ENCODE peak calls at places on chromosomes 5 and 9, in nine cellular contexts. A is HepG2, X is kidney, L is RWPE1, O is chondrocyte, J is WTC11, U is H9, D is coronary artery, T is left ventricle myocardium inferior. Y is an unnamed sample.

GRCh38 chr9:98381311-98382103 is 126.1 kb upstream of the TBC1D2 start:
- DNase-seq in O (no peak), A (no peak), X (no peak), T (no peak), U (no peak), D (no peak), J (no peak), L (no peak), Y (no peak)

GRCh38 chr9:34328500-34328982 is 527 bp downstream of the KIF24 start:
- DNase-seq in X (no peak), J (no peak), O (no peak), L (peak), U (no peak), T (no peak), D (no peak), A (no peak), Y (no peak)

GRCh38 chr9:131020388-131020787 is 11.4 kb downstream of the LAMC3 start:
- DNase-seq in A (no peak), X (no peak), U (no peak), T (no peak), D (no peak), J (no peak), O (no peak), L (no peak), Y (no peak)

GRCh38 chr9:2086971-2087370 is 71.8 kb downstream of the SMARCA2 start:
- DNase-seq in X (no peak), A (no peak), T (no peak), O (no peak), J (no peak), U (no peak), L (no peak), D (no peak), Y (no peak)

GRCh38 chr5:155471027-155471426 is 457.5 kb downstream of the KIF4B start:
- DNase-seq in U (no peak), D (no peak), X (no peak), O (no peak), T (no peak), L (no peak), A (no peak), J (no peak), Y (no peak)

GRCh38 chr5:153784277-153784676 is 254.4 kb downstream of the FAM114A2 start:
- DNase-seq in O (no peak), A (no peak), T (no peak), L (no peak), D (no peak), U (no peak), X (no peak), J (no peak), Y (no peak)

GRCh38 chr5:133254803-133255202 is 203.0 kb downstream of the HSPA4 start:
- DNase-seq in X (no peak), A (no peak), T (no peak), U (no peak), J (no peak), L (no peak), O (no peak), D (no peak), Y (no peak)

GRCh38 chr9:34989946-34990635 is 546 bp downstream of the DNAJB5 start:
- DNase-seq in J (peak), L (no peak), T (peak), O (no peak), X (peak), D (peak), U (peak), A (no peak), Y (peak)

GRCh38 chr5:4720831-4721230 is 419.3 kb upstream of the ADAMTS16 start:
- DNase-seq in U (no peak), T (no peak), J (no peak), O (no peak), D (no peak), L (no peak), X (no peak), A (no peak), Y (no peak)

GRCh38 chr9:95989304-95989703 is 113.8 kb downstream of the ERCC6L2 start:
- DNase-seq in X (no peak), O (no peak), L (no peak), U (no peak), A (no peak), J (no peak), D (no peak), T (no peak), Y (no peak)

GRCh38 chr5:32854473-32854872 is 143.4 kb downstream of the NPR3 start:
- DNase-seq in X (no peak), L (no peak), U (no peak), J (no peak), D (no peak), O (no peak), A (no peak), T (no peak), Y (no peak)

GRCh38 chr5:83377131-83377865 is 94.2 kb upstream of the VCAN start:
- DNase-seq in U (no peak), L (peak), T (no peak), O (no peak), J (no peak), X (no peak), D (no peak), A (no peak), Y (no peak)

GRCh38 chr5:76592692-76593091 is 30.5 kb downstream of the F2RL2 start:
- DNase-seq in U (no peak), D (no peak), O (no peak), T (no peak), X (no peak), A (no peak), J (no peak), L (no peak), Y (no peak)

GRCh38 chr5:58411372-58411771 is 48.5 kb downstream of the PLK2 start:
- DNase-seq in X (no peak), U (no peak), A (no peak), T (no peak), J (no peak), O (no peak), L (no peak), D (no peak), Y (no peak)

GRCh38 chr5:81425569-81425968 is 31.6 kb upstream of the ACOT12 start:
- DNase-seq in D (no peak), A (peak), U (no peak), X (no peak), L (peak), J (no peak), T (no peak), O (no peak), Y (no peak)

GRCh38 chr9:110058304-110058953 is 149.5 kb downstream of the C9orf152 start:
- DNase-seq in D (no peak), U (peak), T (no peak), X (no peak), A (peak), L (peak), J (peak), O (no peak), Y (peak)

GRCh38 chr9:87422999-87423398 is 74.7 kb upstream of the DAPK1 start:
- DNase-seq in T (no peak), J (no peak), U (no peak), A (no peak), L (no peak), D (no peak), O (no peak), X (no peak), Y (no peak)

GRCh38 chr5:32057157-32058096 is 116.7 kb downstream of the GOLPH3 start:
- DNase-seq in J (no peak), T (no peak), O (no peak), D (no peak), A (no peak), U (no peak), X (no peak), L (no peak), Y (no peak)

GRCh38 chr5:129382921-129383672 is 77.0 kb upstream of the ADAMTS19 start:
- DNase-seq in O (no peak), A (no peak), U (no peak), J (no peak), L (no peak), X (no peak), D (no peak), T (no peak), Y (no peak)

GRCh38 chr5:75057551-75057950 is 5.2 kb upstream of the GCNT4 start:
- DNase-seq in D (no peak), A (no peak), X (no peak), U (no peak), O (no peak), T (no peak), J (no peak), L (no peak), Y (no peak)

GRCh38 chr9:90038778-90039177 is 434.0 kb downstream of the GADD45G start:
- DNase-seq in A (no peak), D (no peak), T (no peak), X (no peak), U (no peak), O (no peak), L (no peak), J (no peak), Y (no peak)

GRCh38 chr9:91036826-91037510 is 235.3 kb downstream of the SYK start:
- DNase-seq in U (peak), O (peak), A (peak), T (peak), D (peak), X (peak), L (peak), J (peak), Y (peak)

GRCh38 chr5:142239394-142240159 is 85.2 kb downstream of the SPRY4 start:
- DNase-seq in O (no peak), X (no peak), J (no peak), A (no peak), D (no peak), U (no peak), T (no peak), L (peak), Y (no peak)

GRCh38 chr9:82147798-82148440 is 159.3 kb downstream of the SPATA31D1 start:
- DNase-seq in A (no peak), O (no peak), X (no peak), J (no peak), L (no peak), D (no peak), U (no peak), T (no peak), Y (no peak)

GRCh38 chr5:123754903-123755302 is 242.9 kb downstream of the CSNK1G3 start:
- DNase-seq in D (no peak), J (no peak), U (no peak), O (no peak), X (no peak), T (no peak), A (no peak), L (no peak), Y (no peak)

GRCh38 chr5:6827815-6828214 is 114.6 kb downstream of the TENT4A start:
- DNase-seq in D (no peak), A (no peak), J (no peak), X (no peak), U (no peak), O (no peak), L (no peak), T (no peak), Y (no peak)

GRCh38 chr5:84072339-84072738 is 312.3 kb downstream of the EDIL3 start:
- DNase-seq in O (no peak), D (no peak), X (no peak), L (no peak), J (no peak), U (no peak), T (no peak), A (no peak), Y (no peak)

GRCh38 chr5:93717162-93717561 is 24.2 kb downstream of the POU5F2 start:
- DNase-seq in L (no peak), X (no peak), A (peak), T (no peak), D (no peak), U (no peak), J (no peak), O (no peak), Y (no peak)

GRCh38 chr5:91144491-91145232 is 238.5 kb downstream of the ARRDC3 start:
- DNase-seq in D (no peak), O (no peak), L (no peak), A (no peak), J (no peak), T (no peak), U (no peak), X (no peak), Y (no peak)

GRCh38 chr9:5557606-5558587 is 47.6 kb downstream of the PDCD1LG2 start:
- DNase-seq in T (no peak), U (no peak), O (no peak), A (no peak), X (no peak), L (no peak), D (no peak), J (no peak), Y (no peak)

GRCh38 chr5:111551569-111552275 is 39.4 kb upstream of the STARD4 start:
- DNase-seq in U (no peak), X (no peak), O (no peak), T (no peak), A (no peak), D (no peak), L (no peak), J (no peak), Y (no peak)

GRCh38 chr5:115072266-115073056 is 97.2 kb downstream of the TRIM36 start:
- DNase-seq in A (no peak), D (no peak), J (peak), X (no peak), L (no peak), U (peak), T (no peak), O (no peak), Y (no peak)

GRCh38 chr5:14816999-14817761 is 54.4 kb downstream of the ANKH start:
- DNase-seq in O (no peak), X (no peak), J (no peak), T (peak), D (no peak), L (peak), A (no peak), U (no peak), Y (no peak)

GRCh38 chr9:97501972-97502221 is 431 bp downstream of the TMOD1 start:
- DNase-seq in U (no peak), O (no peak), J (no peak), T (no peak), D (no peak), X (peak), L (no peak), A (no peak), Y (no peak)

GRCh38 chr5:72485366-72486052 is 21.7 kb downstream of the ZNF366 start:
- DNase-seq in O (no peak), L (peak), D (no peak), J (no peak), T (no peak), X (no peak), A (no peak), U (no peak), Y (no peak)

GRCh38 chr5:116032094-116032517 is at the start of gene ARL14EPL:
- DNase-seq in U (no peak), A (peak), X (no peak), O (no peak), T (peak), J (peak), L (peak), D (no peak), Y (no peak)

GRCh38 chr5:64637837-64638443 is 52.4 kb upstream of the SHISAL2B start:
- DNase-seq in X (no peak), O (no peak), J (no peak), L (no peak), T (no peak), D (no peak), U (peak), A (no peak), Y (no peak)
- TF ChIP-seq CTCF in X (no peak), O (peak), J (no peak), L (no peak), T (no peak), D (no peak), U (peak), A (peak), Y (no peak)

GRCh38 chr9:125239631-125240597 is 1.2 kb downstream of the HSPA5 start:
- DNase-seq in U (no peak), X (no peak), T (no peak), A (no peak), J (no peak), O (no peak), L (no peak), D (no peak), Y (no peak)

GRCh38 chr9:125241863-125242739 is 958 bp upstream of the HSPA5 start:
- DNase-seq in L (no peak), D (no peak), T (peak), A (no peak), O (peak), J (no peak), U (no peak), X (peak), Y (peak)

GRCh38 chr9:125238915-125239446 is 2.2 kb downstream of the HSPA5 start:
- DNase-seq in U (no peak), O (no peak), T (no peak), J (no peak), L (no peak), A (no peak), D (no peak), X (no peak), Y (no peak)

GRCh38 chr9:125240649-125240999 is 519 bp downstream of the HSPA5 start:
- DNase-seq in O (no peak), D (no peak), T (no peak), L (no peak), J (no peak), X (no peak), A (peak), U (no peak), Y (peak)

GRCh38 chr9:125241000-125241862 is at the start of gene HSPA5:
- DNase-seq in O (peak), D (peak), J (peak), T (peak), L (peak), X (peak), U (peak), A (peak), Y (peak)
- TF ChIP-seq CTCF in O (peak), D (no peak), J (no peak), T (peak), L (no peak), X (no peak), U (peak), A (peak), Y (no peak)

DNA sequence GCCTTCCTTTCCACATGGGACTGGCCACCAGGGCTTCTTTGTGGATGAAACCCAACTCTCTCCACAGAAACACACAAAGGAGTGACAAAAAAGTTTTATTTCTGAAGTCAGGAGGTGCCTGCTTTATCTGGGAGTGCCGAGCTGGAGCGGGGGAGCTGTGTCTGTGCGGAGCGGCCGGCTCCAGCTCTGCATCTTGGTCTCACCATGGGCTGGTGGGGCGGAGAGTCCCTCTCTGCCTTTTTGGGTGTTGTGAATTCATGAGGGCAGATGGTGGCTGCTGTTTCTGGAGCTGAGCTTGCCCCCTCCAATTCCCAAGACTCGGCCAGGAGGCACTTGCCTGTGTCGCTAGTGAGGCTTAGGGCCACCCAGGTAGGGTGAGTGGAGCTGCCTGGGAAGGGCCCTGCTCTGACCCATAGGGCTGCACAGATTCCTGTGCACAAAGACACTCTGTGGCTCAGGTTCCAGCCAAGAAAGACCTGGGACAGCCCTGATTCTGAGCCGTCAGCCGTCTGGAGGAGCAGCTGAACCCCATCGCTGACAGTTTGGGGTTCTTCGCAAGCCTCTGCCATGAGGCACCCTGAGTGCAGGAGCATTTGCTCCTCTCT is 1.4 kb downstream of the DBH start:
- DNase-seq in O (no peak), X (peak), L (no peak), T (no peak), U (no peak), A (no peak), J (no peak), D (no peak), Y (no peak)
- TF ChIP-seq CTCF in O (no peak), X (no peak), L (no peak), T (no peak), U (no peak), A (no peak), J (no peak), D (no peak), Y (no peak)

GRCh38 chr5:135832941-135833340 is 1.5 kb upstream of the SLC25A48 start:
- DNase-seq in J (no peak), O (peak), A (no peak), X (no peak), T (no peak), D (peak), U (no peak), L (no peak), Y (no peak)

GRCh38 chr5:135835766-135836165 is 1.3 kb downstream of the SLC25A48 start:
- DNase-seq in A (no peak), J (no peak), X (no peak), U (no peak), O (peak), D (peak), T (no peak), L (no peak), Y (no peak)

GRCh38 chr5:135833521-135833920 is 942 bp upstream of the SLC25A48 start:
- DNase-seq in T (no peak), D (no peak), J (no peak), L (no peak), X (no peak), A (no peak), O (peak), U (peak), Y (no peak)

GRCh38 chr5:135834639-135835529 is at the start of gene SLC25A48:
- DNase-seq in O (no peak), D (peak), L (peak), X (peak), T (peak), J (peak), A (peak), U (peak), Y (peak)

GRCh38 chr5:135833961-135834638 is 363 bp upstream of the SLC25A48 start:
- DNase-seq in X (no peak), J (no peak), L (no peak), O (no peak), T (no peak), D (peak), U (no peak), A (no peak), Y (no peak)
- TF ChIP-seq CTCF in X (peak), J (peak), L (peak), O (no peak), T (peak), D (peak), U (peak), A (no peak), Y (no peak)